ENCODE peak calls at places on chromosome 18, in eight cellular contexts. One of them, this sample, is unnamed.

GRCh38 chr18:58862404-58862803 is 2.3 kb upstream of the ZNF532 start:
- DNase-seq in fibroblast of pulmonary artery: no peak
- DNase-seq in psoas muscle: no peak
- DNase-seq in left lung: no peak
- DNase-seq in T-helper 9 cell: no peak
- DNase-seq in NCI-H446: no peak
- DNase-seq in right cardiac atrium: no peak
- DNase-seq in NCI-H1092: peak; percentile 70
- DNase-seq in this sample: no peak

GRCh38 chr18:3481696-3482210 is 31.8 kb downstream of the TGIF1 start:
- DNase-seq in fibroblast of pulmonary artery: peak; percentile 69
- DNase-seq in psoas muscle: no peak
- DNase-seq in left lung: no peak
- DNase-seq in T-helper 9 cell: no peak
- DNase-seq in NCI-H446: no peak
- DNase-seq in right cardiac atrium: no peak
- DNase-seq in NCI-H1092: no peak
- DNase-seq in this sample: peak; percentile 34

GRCh38 chr18:49585781-49586663 is 24.2 kb downstream of the LIPG start:
- DNase-seq in fibroblast of pulmonary artery: no peak
- DNase-seq in psoas muscle: no peak
- DNase-seq in left lung: no peak
- DNase-seq in T-helper 9 cell: no peak
- DNase-seq in NCI-H446: no peak
- DNase-seq in right cardiac atrium: no peak
- DNase-seq in NCI-H1092: no peak
- DNase-seq in this sample: no peak

GRCh38 chr18:40529478-40529877 is 1425.6 kb upstream of the PIK3C3 start:
- DNase-seq in fibroblast of pulmonary artery: peak; percentile 47
- DNase-seq in psoas muscle: no peak
- DNase-seq in left lung: no peak
- DNase-seq in T-helper 9 cell: no peak
- DNase-seq in NCI-H446: no peak
- DNase-seq in right cardiac atrium: no peak
- DNase-seq in NCI-H1092: no peak
- DNase-seq in this sample: peak; percentile 37

GRCh38 chr18:68797901-68798300 is at the start of gene CCDC102B:
- DNase-seq in fibroblast of pulmonary artery: peak; percentile 80
- DNase-seq in psoas muscle: no peak
- DNase-seq in left lung: no peak
- DNase-seq in T-helper 9 cell: no peak
- DNase-seq in NCI-H446: no peak
- DNase-seq in right cardiac atrium: peak; percentile 22
- DNase-seq in NCI-H1092: peak; percentile 54
- DNase-seq in this sample: peak; percentile 94

GRCh38 chr18:12301263-12302005 is 6.6 kb upstream of the TUBB6 start:
- DNase-seq in fibroblast of pulmonary artery: no peak
- DNase-seq in psoas muscle: no peak
- DNase-seq in left lung: no peak
- DNase-seq in T-helper 9 cell: no peak
- DNase-seq in NCI-H446: no peak
- DNase-seq in right cardiac atrium: no peak
- DNase-seq in NCI-H1092: no peak
- DNase-seq in this sample: no peak

GRCh38 chr18:33596178-33596854 is 18.3 kb downstream of the ASXL3 start:
- DNase-seq in fibroblast of pulmonary artery: peak; percentile 53
- DNase-seq in psoas muscle: no peak
- DNase-seq in left lung: no peak
- DNase-seq in T-helper 9 cell: no peak
- DNase-seq in NCI-H446: no peak
- DNase-seq in right cardiac atrium: no peak
- DNase-seq in NCI-H1092: no peak
- DNase-seq in this sample: peak; percentile 47

GRCh38 chr18:63785031-63785430 is 9.8 kb downstream of the SERPINB7 start:
- DNase-seq in fibroblast of pulmonary artery: no peak
- DNase-seq in psoas muscle: no peak
- DNase-seq in left lung: no peak
- DNase-seq in T-helper 9 cell: no peak
- DNase-seq in NCI-H446: no peak
- DNase-seq in right cardiac atrium: no peak
- DNase-seq in NCI-H1092: no peak
- DNase-seq in this sample: no peak

GRCh38 chr18:60122339-60122738 is 222.5 kb downstream of the PMAIP1 start:
- DNase-seq in fibroblast of pulmonary artery: no peak
- DNase-seq in psoas muscle: no peak
- DNase-seq in left lung: no peak
- DNase-seq in T-helper 9 cell: no peak
- DNase-seq in NCI-H446: no peak
- DNase-seq in right cardiac atrium: no peak
- DNase-seq in NCI-H1092: no peak
- DNase-seq in this sample: no peak

GRCh38 chr18:23377669-23378469 is 75.2 kb upstream of the RIOK3 start:
- DNase-seq in fibroblast of pulmonary artery: peak; percentile 87
- DNase-seq in psoas muscle: no peak
- DNase-seq in left lung: no peak
- DNase-seq in T-helper 9 cell: no peak
- DNase-seq in NCI-H446: no peak
- DNase-seq in right cardiac atrium: no peak
- DNase-seq in NCI-H1092: no peak
- DNase-seq in this sample: peak; percentile 95